ENCODE peak calls at places on chromosome 12, in four cellular contexts. D is stimulated activated CD4-positive, alpha-beta T cell treated with anti-CD3 and anti-CD28 coated beads, Interleukin-2, amount 100 ng/mL, for 48 hours; S is stimulated activated CD8-positive, alpha-beta memory T cell treated with anti-CD3 and anti-CD28 coated beads, Interleukin-2, amount 100 ng/mL, for 48 hours; B is PC-3. W is an unnamed sample.

GRCh38 chr12:42565001-42565400 is 24.5 kb downstream of the PRICKLE1 start:
- DNase-seq in D (no peak), S (no peak), B (no peak), W (no peak)

GRCh38 chr12:132388379-132389015 is 59.1 kb upstream of the GALNT9 start:
- DNase-seq in D (no peak), S (no peak), B (no peak), W (no peak)

GRCh38 chr12:43786899-43787693 is 19.0 kb downstream of the TWF1 start:
- DNase-seq in D (no peak), S (no peak), B (peak), W (no peak)

GRCh38 chr12:46915082-46915481 is 89.3 kb upstream of the SLC38A4 start:
- DNase-seq in D (no peak), S (no peak), B (peak), W (no peak)

GRCh38 chr12:100450726-100451125 is 22.9 kb upstream of the NR1H4 start:
- DNase-seq in D (no peak), S (no peak), B (no peak), W (no peak)

GRCh38 chr12:30145351-30146017 is 361.7 kb upstream of the TMTC1 start:
- DNase-seq in D (no peak), S (no peak), B (no peak), W (no peak)

GRCh38 chr12:131055596-131056233 is 102.0 kb downstream of the ADGRD1 start:
- DNase-seq in D (no peak), S (no peak), B (no peak), W (no peak)

GRCh38 chr12:1907652-1908611 is 10.5 kb downstream of the CACNA2D4 start:
- DNase-seq in D (no peak), S (peak), B (peak), W (peak)

GRCh38 chr12:88946377-88946997 is 366.2 kb upstream of the KITLG start:
- DNase-seq in D (no peak), S (no peak), B (no peak), W (no peak)

GRCh38 chr12:117309276-117309885 is 52.0 kb downstream of the NOS1 start:
- DNase-seq in D (no peak), S (no peak), B (no peak), W (peak)

GRCh38 chr12:726281-727140 is 25.9 kb upstream of the WNK1 start:
- DNase-seq in D (no peak), S (no peak), B (peak), W (no peak)

GRCh38 chr12:15534870-15535269 is 212.6 kb downstream of the PTPRO start:
- DNase-seq in D (no peak), S (no peak), B (no peak), W (no peak)

GRCh38 chr12:1552978-1553471 is 41.4 kb downstream of the FBXL14 start:
- DNase-seq in D (no peak), S (no peak), B (no peak), W (no peak)

GRCh38 chr12:4833511-4833910 is 76.2 kb upstream of the KCNA1 start:
- DNase-seq in D (no peak), S (no peak), B (no peak), W (no peak)

GRCh38 chr12:63792333-63792732 is 12.6 kb downstream of the RXYLT1 start:
- DNase-seq in D (no peak), S (no peak), B (no peak), W (no peak)

GRCh38 chr12:91094036-91094660 is 17.1 kb downstream of the LUM start:
- DNase-seq in D (no peak), S (no peak), B (peak), W (no peak)

GRCh38 chr12:93111791-93112208 is 182.7 kb upstream of the EEA1 start:
- DNase-seq in D (no peak), S (no peak), B (no peak), W (no peak)

GRCh38 chr12:127280393-127281275 is 986.3 kb upstream of the TMEM132C start:
- DNase-seq in D (peak), S (peak), B (no peak), W (peak)

GRCh38 chr12:20476551-20476950 is 108.2 kb downstream of the PDE3A start:
- DNase-seq in D (no peak), S (no peak), B (no peak), W (no peak)

GRCh38 chr12:3216726-3217682 is 139.8 kb downstream of the TSPAN9 start:
- DNase-seq in D (no peak), S (no peak), B (peak), W (no peak)

GRCh38 chr12:121295123-121295745 is 1.3 kb downstream of the CAMKK2 start:
- DNase-seq in D (no peak), S (no peak), B (peak), W (peak)

GRCh38 chr12:389138-390096 is at the start of gene KDM5A:
- DNase-seq in D (peak), S (peak), B (peak), W (peak)

GRCh38 chr12:111108726-111109125 is 188.3 kb upstream of the MYL2 start:
- DNase-seq in D (no peak), S (no peak), B (no peak), W (no peak)

GRCh38 chr12:112738531-112738930 is 53.0 kb upstream of the RPH3A start:
- DNase-seq in D (no peak), S (no peak), B (peak), W (no peak)

GRCh38 chr12:18422849-18423248 is 161.5 kb downstream of the PIK3C2G start:
- DNase-seq in D (no peak), S (no peak), B (no peak), W (no peak)

GRCh38 chr12:43337571-43338497 is 214.2 kb downstream of the ADAMTS20 start:
- DNase-seq in D (no peak), S (no peak), B (peak), W (no peak)

GRCh38 chr12:58919271-58920101 is 818 bp downstream of the LRIG3 start:
- DNase-seq in D (no peak), S (no peak), B (peak), W (peak)

GRCh38 chr12:32400114-32400672 is 835 bp downstream of the FGD4 start:
- DNase-seq in D (no peak), S (no peak), B (peak), W (peak)

GRCh38 chr12:118299791-118300460 is 72.8 kb downstream of the TAOK3 start:
- DNase-seq in D (no peak), S (no peak), B (no peak), W (no peak)

GRCh38 chr12:1594295-1595025 is at the start of gene FBXL14:
- DNase-seq in D (peak), S (peak), B (peak), W (peak)

GRCh38 chr12:76976777-76977465 is 88.4 kb downstream of the E2F7 start:
- DNase-seq in D (no peak), S (no peak), B (peak), W (no peak)

GRCh38 chr12:45688188-45688587 is 41.3 kb upstream of the ARID2 start:
- DNase-seq in D (no peak), S (no peak), B (peak), W (no peak)

GRCh38 chr12:102528111-102528510 is 47.7 kb upstream of the IGF1 start:
- DNase-seq in D (no peak), S (no peak), B (no peak), W (no peak)

GRCh38 chr12:78703820-78704525 is 160.6 kb upstream of the SYT1 start:
- DNase-seq in D (no peak), S (no peak), B (peak), W (no peak)